ENCODE peak calls at places on chromosome X, in seven cellular contexts. D is SK-N-SH, Y is body of pancreas, K is stomach, V is left ventricle myocardium inferior, A is right lobe of liver, T is H9. P is an unnamed sample. For H3K27me3, the result is how much of the 10 kb centered on the place peaks cover.

GRCh38 chrX:21487832-21488231 is 113.6 kb downstream of the CNKSR2 start:
- DNase-seq in D (no peak), Y (no peak), K (no peak), V (no peak), A (no peak), T (no peak), P (no peak)

GRCh38 chrX:151359341-151359740 is 37.7 kb upstream of the VMA21 start:
- DNase-seq in D (no peak), Y (no peak), K (no peak), V (no peak), A (no peak), T (peak), P (peak)

GRCh38 chrX:14916017-14916674 is 42.9 kb downstream of the MOSPD2 start:
- DNase-seq in D (no peak), Y (no peak), K (no peak), V (no peak), A (no peak), T (no peak), P (no peak)

GRCh38 chrX:26925088-26925487 is 538.1 kb downstream of the PPP4R3C start:
- DNase-seq in D (no peak), Y (no peak), K (no peak), V (no peak), A (no peak), T (no peak), P (no peak)

GRCh38 chrX:53440631-53441517 is 6.7 kb upstream of the HSD17B10 start:
- DNase-seq in D (peak), Y (peak), K (peak), V (peak), A (peak), T (peak), P (peak)

GRCh38 chrX:78476701-78477100 is 149.3 kb upstream of the CYSLTR1 start:
- DNase-seq in D (no peak), Y (no peak), K (no peak), V (no peak), A (no peak), T (no peak), P (no peak)

GRCh38 chrX:11397680-11398079 is 104.5 kb downstream of the AMELX start:
- DNase-seq in D (no peak), Y (no peak), K (no peak), V (no peak), A (no peak), T (no peak), P (no peak)

GRCh38 chrX:86066998-86067397 is 19.6 kb upstream of the CHM start:
- DNase-seq in D (peak), Y (no peak), K (no peak), V (no peak), A (no peak), T (no peak), P (no peak)

GRCh38 chrX:133965321-133965720 is 20.1 kb downstream of the GPC3 start:
- DNase-seq in D (no peak), Y (no peak), K (no peak), V (no peak), A (no peak), T (no peak), P (no peak)

GRCh38 chrX:154804957-154805695 is at the start of gene MPP1:
- DNase-seq in D (peak), Y (peak), K (peak), V (peak), A (peak), T (peak), P (peak)
- H3K27ac ChIP-seq in D (no peak), Y (no peak), K (peak), V (peak), A (peak), T (no peak), P (no peak)

DNA sequence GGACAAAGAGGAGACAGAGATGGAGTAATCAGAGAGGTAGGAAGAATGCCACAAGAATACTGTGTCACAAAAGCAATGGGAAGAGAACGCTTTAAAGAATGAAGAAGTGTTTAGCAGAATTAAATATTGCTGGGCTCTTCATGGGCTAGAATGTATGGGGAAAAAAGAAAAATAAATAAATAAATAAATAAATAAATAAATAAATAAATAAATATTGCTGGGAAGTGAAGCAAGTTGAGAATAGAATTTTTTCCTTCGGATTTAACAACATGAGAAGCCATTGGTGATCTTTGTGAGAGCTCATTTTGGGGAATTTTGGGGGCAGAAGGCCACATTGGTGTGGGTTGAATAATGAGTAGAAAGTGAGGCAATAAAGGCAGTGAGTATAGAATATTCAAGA is 59.7 kb upstream of the FRMPD3 start:
- DNase-seq in D (no peak), Y (no peak), K (no peak), V (no peak), A (no peak), T (no peak), P (no peak)
- H3K27me3 ChIP-seq in D (under half), Y (under half), K (under half), V (under half), A (under half), T (under half), P (under half)

GRCh38 chrX:129750971-129751370 is 12.2 kb downstream of the XPNPEP2 start:
- DNase-seq in D (no peak), Y (no peak), K (no peak), V (no peak), A (no peak), T (no peak), P (no peak)
- H3K27ac ChIP-seq in D (no peak), Y (no peak), K (no peak), V (no peak), A (no peak), T (no peak), P (no peak)

GRCh38 chrX:69321006-69321655 is 155.9 kb upstream of the PJA1 start:
- DNase-seq in D (peak), Y (no peak), K (peak), V (no peak), A (no peak), T (no peak), P (no peak)

GRCh38 chrX:69320116-69320515 is 154.9 kb upstream of the PJA1 start:
- DNase-seq in D (peak), Y (no peak), K (peak), V (no peak), A (no peak), T (no peak), P (peak)

GRCh38 chrX:69321789-69322188 is 156.5 kb upstream of the PJA1 start:
- DNase-seq in D (peak), Y (no peak), K (peak), V (no peak), A (no peak), T (no peak), P (no peak)

GRCh38 chrX:69323786-69324720 is 158.8 kb upstream of the PJA1 start:
- DNase-seq in D (peak), Y (no peak), K (no peak), V (no peak), A (no peak), T (no peak), P (peak)

DNA sequence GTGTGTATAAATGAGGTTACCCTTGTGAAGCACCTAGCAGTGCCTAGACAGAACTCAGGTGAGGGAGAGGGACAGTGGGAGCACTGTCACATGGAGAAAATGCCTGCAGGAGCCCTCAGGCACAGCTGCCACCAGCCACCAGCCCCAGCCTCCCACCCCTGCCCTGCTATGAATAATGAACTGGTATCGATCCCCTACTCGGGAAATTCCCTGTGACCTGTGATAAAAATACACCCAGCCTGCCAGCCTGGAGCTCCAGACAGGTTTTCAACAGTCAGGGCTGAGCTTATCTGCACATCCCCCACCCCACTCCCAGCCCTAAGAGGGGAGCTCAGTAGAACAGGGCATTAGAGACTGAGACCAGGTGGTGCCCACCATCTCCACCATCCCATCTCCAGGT is 159.6 kb upstream of the PJA1 start:
- DNase-seq in D (no peak), Y (peak), K (no peak), V (no peak), A (no peak), T (no peak), P (no peak)
- H3K27me3 ChIP-seq in D (under half), Y (under half), K (under half), V (under half), A (under half), T (under half), P (under half)

DNA sequence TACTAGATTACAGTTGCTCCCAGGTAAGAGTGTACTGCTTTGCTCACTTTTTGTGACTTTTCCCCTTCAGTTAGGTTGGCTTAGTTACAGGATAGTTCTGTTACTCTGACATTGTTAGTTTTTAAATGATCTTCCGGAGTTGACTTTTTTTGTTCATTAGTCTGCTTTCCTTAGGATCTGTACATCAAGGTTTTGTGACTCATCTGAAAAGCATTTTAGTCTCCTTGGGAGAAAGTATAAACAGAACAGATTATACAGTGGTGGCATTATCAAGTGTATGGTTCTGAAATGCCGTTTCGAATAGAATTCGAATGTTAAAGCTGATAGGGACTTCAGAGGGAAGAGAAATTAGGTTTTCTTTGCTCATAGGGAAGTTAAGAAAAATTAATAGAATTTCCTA is 63.3 kb downstream of the USP9X start:
- DNase-seq in D (no peak), Y (no peak), K (no peak), V (no peak), A (no peak), T (no peak), P (no peak)
- H3K27ac ChIP-seq in D (peak), Y (no peak), K (no peak), V (no peak), A (no peak), T (no peak), P (no peak)

GRCh38 chrX:72539822-72540221 is 32.8 kb downstream of the HDAC8 start:
- DNase-seq in D (no peak), Y (no peak), K (no peak), V (no peak), A (no peak), T (no peak), P (no peak)
- H3K27me3 ChIP-seq in D (under half), Y (under half), K (under half), V (under half), A (under half), T (under half), P (under half)

DNA sequence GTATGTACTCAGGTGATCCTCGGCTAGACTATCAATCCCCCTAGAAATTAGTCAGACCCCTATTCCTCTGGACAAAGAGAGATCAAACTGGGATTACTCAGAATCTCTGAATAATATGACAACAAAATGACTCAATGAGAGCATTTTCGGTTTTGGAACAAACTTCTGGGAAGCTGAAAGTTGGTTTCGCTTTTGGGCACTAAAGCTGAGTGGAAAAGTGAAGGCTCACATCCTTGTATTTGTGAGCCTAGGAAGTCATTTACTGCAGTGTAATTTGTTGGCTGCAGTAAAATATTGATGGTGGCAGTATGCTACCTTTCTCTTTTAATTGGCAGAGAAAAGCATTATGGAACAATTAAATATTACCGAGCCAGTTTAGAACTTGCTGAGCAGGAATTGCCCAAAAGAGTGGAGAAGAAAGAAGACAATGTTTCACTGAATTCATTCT is 69.4 kb downstream of the AGTR2 start:
- DNase-seq in D (no peak), Y (peak), K (no peak), V (no peak), A (no peak), T (no peak), P (no peak)
- H3K27ac ChIP-seq in D (no peak), Y (no peak), K (peak), V (no peak), A (no peak), T (no peak), P (no peak)